ENCODE peak calls at places on chromosomes 1 and 21, in seven cellular contexts. One of them, this sample, is unnamed.

GRCh38 chr1:193614817-193615216 is 428.4 kb upstream of the B3GALT2 start:
- DNase-seq in uterus: no peak
- DNase-seq in body of pancreas: no peak
- DNase-seq in GM06990: peak; percentile 22
- DNase-seq in H1: no peak
- DNase-seq in cardiac fibroblast: peak; percentile 70
- DNase-seq in GM23338: no peak
- DNase-seq in this sample: peak; percentile 35

GRCh38 chr1:93437976-93438605 is 9.8 kb upstream of the FNBP1L start:
- DNase-seq in H1: no peak
- DNase-seq in uterus: no peak
- DNase-seq in GM06990: peak; percentile 22
- DNase-seq in body of pancreas: no peak
- DNase-seq in cardiac fibroblast: peak; percentile 80
- DNase-seq in GM23338: peak; percentile 64
- DNase-seq in this sample: peak; percentile 66

GRCh38 chr1:59695301-59695700 is 119.4 kb upstream of the HOOK1 start:
- DNase-seq in H1: no peak
- DNase-seq in body of pancreas: no peak
- DNase-seq in cardiac fibroblast: no peak
- DNase-seq in uterus: no peak
- DNase-seq in GM06990: no peak
- DNase-seq in GM23338: no peak
- DNase-seq in this sample: no peak

GRCh38 chr1:16618719-16619118 is 5.4 kb upstream of the NBPF1 start:
- DNase-seq in uterus: peak; percentile 19
- DNase-seq in cardiac fibroblast: no peak
- DNase-seq in GM23338: peak; percentile 95
- DNase-seq in GM06990: no peak
- DNase-seq in body of pancreas: peak; percentile 6
- DNase-seq in H1: peak; percentile 93
- DNase-seq in this sample: no peak

GRCh38 chr1:27630859-27631491 is 4.0 kb downstream of the FGR start:
- DNase-seq in cardiac fibroblast: no peak
- DNase-seq in uterus: no peak
- DNase-seq in body of pancreas: peak; percentile 66
- DNase-seq in GM23338: no peak
- DNase-seq in GM06990: peak; percentile 54
- DNase-seq in H1: no peak
- DNase-seq in this sample: no peak

GRCh38 chr21:42171091-42172053 is 47.6 kb upstream of the ABCG1 start:
- DNase-seq in GM23338: no peak
- DNase-seq in cardiac fibroblast: peak; percentile 37
- DNase-seq in body of pancreas: no peak
- DNase-seq in uterus: no peak
- DNase-seq in H1: no peak
- DNase-seq in GM06990: no peak
- DNase-seq in this sample: no peak

GRCh38 chr1:180560200-180560867 is 1.6 kb downstream of the OVAAL start:
- DNase-seq in GM23338: no peak
- DNase-seq in body of pancreas: peak; percentile 52
- DNase-seq in cardiac fibroblast: peak; percentile 12
- DNase-seq in uterus: no peak
- DNase-seq in H1: no peak
- DNase-seq in GM06990: no peak
- DNase-seq in this sample: no peak

GRCh38 chr1:26862781-26863676 is at the start of gene SFN:
- DNase-seq in cardiac fibroblast: no peak
- DNase-seq in uterus: no peak
- DNase-seq in GM06990: peak; percentile 62
- DNase-seq in GM23338: peak; percentile 93
- DNase-seq in body of pancreas: peak; percentile 59
- DNase-seq in H1: peak; percentile 95
- DNase-seq in this sample: no peak

GRCh38 chr1:214285622-214286440 is 4.9 kb downstream of the SMYD2 start:
- DNase-seq in cardiac fibroblast: no peak
- DNase-seq in GM23338: no peak
- DNase-seq in uterus: no peak
- DNase-seq in body of pancreas: no peak
- DNase-seq in H1: no peak
- DNase-seq in GM06990: no peak
- DNase-seq in this sample: no peak

GRCh38 chr1:156111355-156111962 is 3.1 kb upstream of the LMNA start:
- DNase-seq in cardiac fibroblast: no peak
- DNase-seq in body of pancreas: no peak
- DNase-seq in H1: no peak
- DNase-seq in uterus: no peak
- DNase-seq in GM23338: no peak
- DNase-seq in GM06990: no peak
- DNase-seq in this sample: no peak

GRCh38 chr1:147243228-147243685 is 773 bp downstream of the CHD1L start:
- DNase-seq in body of pancreas: peak; percentile 46
- DNase-seq in uterus: peak; percentile 26
- DNase-seq in H1: no peak
- DNase-seq in GM06990: no peak
- DNase-seq in cardiac fibroblast: no peak
- DNase-seq in GM23338: peak; percentile 68
- DNase-seq in this sample: no peak

GRCh38 chr1:224607220-224608148 is 8.6 kb upstream of the CNIH3 start:
- DNase-seq in uterus: no peak
- DNase-seq in cardiac fibroblast: no peak
- DNase-seq in GM06990: no peak
- DNase-seq in H1: no peak
- DNase-seq in body of pancreas: no peak
- DNase-seq in GM23338: peak; percentile 57
- DNase-seq in this sample: no peak

GRCh38 chr1:34850382-34850781 is 9.2 kb downstream of the SMIM12 start:
- DNase-seq in H1: no peak
- DNase-seq in uterus: no peak
- DNase-seq in GM06990: no peak
- DNase-seq in body of pancreas: no peak
- DNase-seq in GM23338: no peak
- DNase-seq in cardiac fibroblast: no peak
- DNase-seq in this sample: no peak

GRCh38 chr1:22111620-22112019 is 31.3 kb downstream of the WNT4 start:
- DNase-seq in body of pancreas: no peak
- DNase-seq in uterus: peak; percentile 66
- DNase-seq in H1: no peak
- DNase-seq in GM23338: no peak
- DNase-seq in GM06990: no peak
- DNase-seq in cardiac fibroblast: peak; percentile 74
- DNase-seq in this sample: peak; percentile 45

GRCh38 chr1:40096977-40097782 is at the start of gene PPT1:
- DNase-seq in GM06990: peak; percentile 87
- DNase-seq in GM23338: peak; percentile 91
- DNase-seq in uterus: peak; percentile 75
- DNase-seq in body of pancreas: peak; percentile 67
- DNase-seq in H1: peak; percentile 89
- DNase-seq in cardiac fibroblast: peak; percentile 67
- DNase-seq in this sample: peak; percentile 71

DNA sequence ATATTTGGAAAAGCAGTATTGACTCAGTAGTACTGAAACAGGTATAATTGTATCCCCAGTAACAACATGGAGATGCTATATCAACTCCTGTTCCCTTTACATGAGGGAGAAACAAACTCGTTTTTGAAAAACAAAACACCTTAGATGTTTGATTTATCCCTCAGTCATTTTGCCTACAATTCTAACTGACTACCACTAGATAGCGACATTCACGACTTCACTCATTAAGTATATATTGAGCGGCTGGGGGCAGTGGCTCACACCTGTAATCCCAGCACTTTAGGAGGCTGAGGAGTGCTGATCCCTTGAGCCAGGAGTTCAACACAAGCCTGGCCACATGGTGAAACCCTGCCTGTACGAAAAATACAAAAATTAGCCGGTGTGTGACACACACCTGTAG is 83.3 kb downstream of the CYYR1 start:
- DNase-seq in uterus: no peak
- DNase-seq in GM06990: no peak
- DNase-seq in H1: no peak
- DNase-seq in cardiac fibroblast: no peak
- DNase-seq in GM23338: peak; percentile 46
- DNase-seq in body of pancreas: no peak
- DNase-seq in this sample: no peak
- TF ChIP-seq CTCF in uterus: no peak
- TF ChIP-seq CTCF in GM06990: no peak
- TF ChIP-seq CTCF in H1: no peak
- TF ChIP-seq CTCF in cardiac fibroblast: no peak
- TF ChIP-seq CTCF in GM23338: peak; percentile 70
- TF ChIP-seq CTCF in body of pancreas: no peak
- TF ChIP-seq CTCF in this sample: no peak

GRCh38 chr1:111628153-111628552 is 8.6 kb downstream of the RAP1A start:
- DNase-seq in GM06990: no peak
- DNase-seq in H1: no peak
- DNase-seq in cardiac fibroblast: no peak
- DNase-seq in GM23338: no peak
- DNase-seq in body of pancreas: no peak
- DNase-seq in uterus: no peak
- DNase-seq in this sample: peak; percentile 6
- H3K4me3 ChIP-seq in GM06990: no peak overlapping the region
- H3K4me3 ChIP-seq in H1: no peak overlapping the region
- H3K4me3 ChIP-seq in cardiac fibroblast: no peak overlapping the region
- H3K4me3 ChIP-seq in GM23338: no peak overlapping the region
- H3K4me3 ChIP-seq in body of pancreas: no peak overlapping the region
- H3K4me3 ChIP-seq in uterus: no peak overlapping the region
- H3K4me3 ChIP-seq in this sample: no peak overlapping the region

GRCh38 chr1:14113841-14114567 is 414.0 kb downstream of the PRDM2 start:
- DNase-seq in body of pancreas: peak; percentile 39
- DNase-seq in uterus: peak; percentile 32
- DNase-seq in cardiac fibroblast: peak; percentile 5
- DNase-seq in GM06990: no peak
- DNase-seq in H1: peak; percentile 77
- DNase-seq in GM23338: peak; percentile 93
- DNase-seq in this sample: peak; percentile 58
- TF ChIP-seq CTCF in body of pancreas: peak; percentile 34
- TF ChIP-seq CTCF in uterus: no peak
- TF ChIP-seq CTCF in cardiac fibroblast: no peak
- TF ChIP-seq CTCF in GM06990: peak; percentile 64
- TF ChIP-seq CTCF in H1: peak; percentile 79
- TF ChIP-seq CTCF in GM23338: peak; percentile 80
- TF ChIP-seq CTCF in this sample: peak; percentile 64

GRCh38 chr1:207645632-207646081 is 724 bp downstream of the CR1L start:
- DNase-seq in cardiac fibroblast: no peak
- DNase-seq in GM06990: no peak
- DNase-seq in H1: no peak
- DNase-seq in uterus: no peak
- DNase-seq in GM23338: peak; percentile 49
- DNase-seq in body of pancreas: no peak
- DNase-seq in this sample: no peak
- H3K4me3 ChIP-seq in cardiac fibroblast: no peak overlapping the region
- H3K4me3 ChIP-seq in GM06990: peak overlapping the region; percentile 69
- H3K4me3 ChIP-seq in H1: no peak overlapping the region
- H3K4me3 ChIP-seq in uterus: no peak overlapping the region
- H3K4me3 ChIP-seq in GM23338: peak overlapping the region; percentile 89
- H3K4me3 ChIP-seq in body of pancreas: no peak overlapping the region
- H3K4me3 ChIP-seq in this sample: no peak overlapping the region

DNA sequence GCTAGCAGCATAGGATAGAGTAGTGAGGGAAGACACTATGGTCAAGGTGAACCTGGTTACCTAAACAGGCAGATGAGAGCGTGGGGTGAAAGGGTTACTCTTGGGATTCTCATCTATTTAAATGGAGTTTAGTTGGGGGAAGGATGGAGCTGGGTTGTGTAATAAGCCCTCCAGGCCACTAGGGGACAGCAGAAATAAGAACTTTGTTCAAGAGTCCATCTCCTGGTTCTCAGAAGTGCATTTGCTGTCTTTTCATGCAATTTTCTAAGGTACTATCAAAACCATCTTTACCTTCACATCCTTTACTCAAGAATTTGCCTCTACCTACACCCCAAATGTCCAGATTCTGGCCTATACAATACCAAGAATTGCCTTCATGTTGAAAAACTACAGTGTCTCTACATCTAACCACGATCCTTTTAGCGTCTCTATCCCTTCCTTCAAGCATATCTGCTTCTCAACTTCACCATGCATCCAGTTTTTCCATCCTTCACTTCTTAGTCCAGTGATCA is 28.0 kb downstream of the SLAMF1 start:
- DNase-seq in GM06990: no peak
- DNase-seq in body of pancreas: no peak
- DNase-seq in cardiac fibroblast: no peak
- DNase-seq in uterus: no peak
- DNase-seq in H1: no peak
- DNase-seq in GM23338: peak; percentile 56
- DNase-seq in this sample: no peak
- TF ChIP-seq CTCF in GM06990: peak; percentile 78
- TF ChIP-seq CTCF in body of pancreas: peak; percentile 28
- TF ChIP-seq CTCF in cardiac fibroblast: peak; percentile 35
- TF ChIP-seq CTCF in uterus: no peak
- TF ChIP-seq CTCF in H1: no peak
- TF ChIP-seq CTCF in GM23338: peak; percentile 67
- TF ChIP-seq CTCF in this sample: peak; percentile 24

DNA sequence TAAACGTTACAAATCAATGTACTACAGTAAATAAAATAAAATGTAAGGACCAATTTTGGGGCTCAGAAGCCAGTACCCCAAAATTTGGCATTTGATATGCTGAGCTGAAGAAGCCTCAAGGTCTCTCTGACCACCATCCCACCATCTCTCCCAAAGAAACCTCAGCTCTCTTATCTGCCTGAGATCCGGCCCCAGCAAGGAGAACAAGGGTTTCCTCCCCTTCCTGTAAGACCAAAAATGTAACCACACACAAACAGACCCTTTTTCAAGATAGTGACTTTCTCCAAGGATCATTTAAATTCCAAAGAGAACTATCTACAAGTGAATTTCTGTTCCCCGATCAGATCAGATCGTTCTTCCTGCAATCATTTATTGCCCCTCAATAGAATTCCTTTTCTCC is 68.1 kb upstream of the SLC45A1 start:
- DNase-seq in GM23338: no peak
- DNase-seq in uterus: no peak
- DNase-seq in H1: no peak
- DNase-seq in body of pancreas: no peak
- DNase-seq in cardiac fibroblast: no peak
- DNase-seq in GM06990: no peak
- DNase-seq in this sample: no peak
- H3K4me3 ChIP-seq in GM23338: no peak overlapping the region
- H3K4me3 ChIP-seq in uterus: no peak overlapping the region
- H3K4me3 ChIP-seq in H1: no peak overlapping the region
- H3K4me3 ChIP-seq in body of pancreas: no peak overlapping the region
- H3K4me3 ChIP-seq in cardiac fibroblast: no peak overlapping the region
- H3K4me3 ChIP-seq in GM06990: no peak overlapping the region
- H3K4me3 ChIP-seq in this sample: no peak overlapping the region

GRCh38 chr1:71303617-71304041 is 222.8 kb upstream of the ZRANB2 start:
- DNase-seq in uterus: no peak
- DNase-seq in H1: no peak
- DNase-seq in GM06990: no peak
- DNase-seq in body of pancreas: no peak
- DNase-seq in cardiac fibroblast: peak; percentile 68
- DNase-seq in GM23338: no peak
- DNase-seq in this sample: peak; percentile 29

GRCh38 chr1:71312545-71312944 is 231.7 kb upstream of the ZRANB2 start:
- DNase-seq in GM23338: no peak
- DNase-seq in H1: no peak
- DNase-seq in body of pancreas: no peak
- DNase-seq in uterus: no peak
- DNase-seq in GM06990: no peak
- DNase-seq in cardiac fibroblast: peak; percentile 24
- DNase-seq in this sample: no peak

GRCh38 chr1:71311396-71311795 is 230.6 kb upstream of the ZRANB2 start:
- DNase-seq in H1: no peak
- DNase-seq in GM06990: no peak
- DNase-seq in body of pancreas: no peak
- DNase-seq in uterus: no peak
- DNase-seq in cardiac fibroblast: peak; percentile 25
- DNase-seq in GM23338: no peak
- DNase-seq in this sample: peak; percentile 5

GRCh38 chr1:71304125-71304524 is 223.3 kb upstream of the ZRANB2 start:
- DNase-seq in GM23338: no peak
- DNase-seq in uterus: no peak
- DNase-seq in H1: no peak
- DNase-seq in body of pancreas: no peak
- DNase-seq in GM06990: no peak
- DNase-seq in cardiac fibroblast: peak; percentile 39
- DNase-seq in this sample: no peak

GRCh38 chr1:71307451-71307850 is 226.6 kb upstream of the ZRANB2 start:
- DNase-seq in body of pancreas: no peak
- DNase-seq in cardiac fibroblast: peak; percentile 60
- DNase-seq in GM23338: peak; percentile 14
- DNase-seq in GM06990: no peak
- DNase-seq in H1: no peak
- DNase-seq in uterus: no peak
- DNase-seq in this sample: peak; percentile 54
- TF ChIP-seq CTCF in body of pancreas: no peak
- TF ChIP-seq CTCF in cardiac fibroblast: no peak
- TF ChIP-seq CTCF in GM23338: no peak
- TF ChIP-seq CTCF in GM06990: no peak
- TF ChIP-seq CTCF in H1: no peak
- TF ChIP-seq CTCF in uterus: no peak
- TF ChIP-seq CTCF in this sample: no peak